ENCODE peak calls at places on chromosomes 2 and 18, in four cellular contexts. One of them, this sample, is unnamed.
A peak's percentile ranks its signal among the peaks of the same experiment; 100 is the strongest.

GRCh38 chr2:127545796-127546195 is 10.3 kb downstream of the MYO7B start:
- DNase-seq in cardiac septum: peak; percentile 19
- DNase-seq in A172: no peak
- DNase-seq in AG04450: no peak
- DNase-seq in this sample: no peak

GRCh38 chr2:8316356-8316755 is 365.5 kb upstream of the ID2 start:
- DNase-seq in cardiac septum: no peak
- DNase-seq in A172: no peak
- DNase-seq in AG04450: no peak
- DNase-seq in this sample: no peak

GRCh38 chr2:232418466-232419244 is 12.0 kb downstream of the ALPG start:
- DNase-seq in A172: no peak
- DNase-seq in cardiac septum: peak; percentile 61
- DNase-seq in AG04450: no peak
- DNase-seq in this sample: no peak

GRCh38 chr2:216634317-216635148 is 1.3 kb downstream of the IGFBP2 start:
- DNase-seq in A172: no peak
- DNase-seq in cardiac septum: no peak
- DNase-seq in AG04450: no peak
- DNase-seq in this sample: no peak

GRCh38 chr2:53188846-53189245 is 578.8 kb upstream of the CHAC2 start:
- DNase-seq in A172: no peak
- DNase-seq in AG04450: peak; percentile 18
- DNase-seq in cardiac septum: no peak
- DNase-seq in this sample: no peak

GRCh38 chr2:99524056-99524455 is 34.2 kb upstream of the REV1 start:
- DNase-seq in A172: no peak
- DNase-seq in cardiac septum: no peak
- DNase-seq in AG04450: no peak
- DNase-seq in this sample: no peak

GRCh38 chr18:45910405-45911023 is 56.6 kb downstream of the EPG5 start:
- DNase-seq in cardiac septum: no peak
- DNase-seq in AG04450: peak; percentile 13
- DNase-seq in A172: peak; percentile 18
- DNase-seq in this sample: peak; percentile 9

GRCh38 chr2:10097352-10098148 is 17.3 kb upstream of the CYS1 start:
- DNase-seq in AG04450: no peak
- DNase-seq in cardiac septum: peak; percentile 90
- DNase-seq in A172: peak; percentile 66
- DNase-seq in this sample: no peak

GRCh38 chr2:102391530-102391929 is 31.4 kb upstream of the IL18RAP start:
- DNase-seq in cardiac septum: no peak
- DNase-seq in AG04450: no peak
- DNase-seq in A172: no peak
- DNase-seq in this sample: no peak

GRCh38 chr2:190365499-190366204 is 22.3 kb downstream of the INPP1 start:
- DNase-seq in AG04450: no peak
- DNase-seq in A172: no peak
- DNase-seq in cardiac septum: no peak
- DNase-seq in this sample: no peak

GRCh38 chr2:229798446-229799147 is 84.2 kb upstream of the DNER start:
- DNase-seq in A172: no peak
- DNase-seq in AG04450: no peak
- DNase-seq in cardiac septum: no peak
- DNase-seq in this sample: no peak

GRCh38 chr2:72940786-72941185 is 23.5 kb downstream of the EMX1 start:
- DNase-seq in A172: no peak
- DNase-seq in cardiac septum: no peak
- DNase-seq in AG04450: peak; percentile 47
- DNase-seq in this sample: no peak

GRCh38 chr2:241617431-241618154 is 19.4 kb downstream of the THAP4 start:
- DNase-seq in cardiac septum: no peak
- DNase-seq in AG04450: no peak
- DNase-seq in A172: peak; percentile 32
- DNase-seq in this sample: no peak

GRCh38 chr2:111186933-111187332 is 66.2 kb downstream of the BCL2L11 start:
- DNase-seq in A172: no peak
- DNase-seq in cardiac septum: no peak
- DNase-seq in AG04450: no peak
- DNase-seq in this sample: no peak

GRCh38 chr2:171344182-171344581 is 89.6 kb downstream of the METTL8 start:
- DNase-seq in cardiac septum: no peak
- DNase-seq in AG04450: no peak
- DNase-seq in A172: no peak
- DNase-seq in this sample: no peak

GRCh38 chr2:40032650-40033319 is 253.7 kb upstream of the THUMPD2 start:
- DNase-seq in cardiac septum: no peak
- DNase-seq in AG04450: no peak
- DNase-seq in A172: peak; percentile 93
- DNase-seq in this sample: no peak

GRCh38 chr2:239194731-239195317 is 206.0 kb downstream of the HDAC4 start:
- DNase-seq in AG04450: no peak
- DNase-seq in cardiac septum: peak; percentile 51
- DNase-seq in A172: no peak
- DNase-seq in this sample: no peak

GRCh38 chr2:12027136-12027535 is 280.7 kb downstream of the LPIN1 start:
- DNase-seq in AG04450: no peak
- DNase-seq in cardiac septum: no peak
- DNase-seq in A172: no peak
- DNase-seq in this sample: no peak

GRCh38 chr2:220353897-220354296 is 726.5 kb downstream of the SLC4A3 start:
- DNase-seq in AG04450: no peak
- DNase-seq in cardiac septum: no peak
- DNase-seq in A172: no peak
- DNase-seq in this sample: no peak

GRCh38 chr2:128467321-128467901 is 148.7 kb upstream of the HS6ST1 start:
- DNase-seq in cardiac septum: peak; percentile 81
- DNase-seq in AG04450: no peak
- DNase-seq in A172: no peak
- DNase-seq in this sample: no peak

GRCh38 chr2:177747384-177747783 is 325.2 kb downstream of the PDE11A start:
- DNase-seq in AG04450: no peak
- DNase-seq in A172: no peak
- DNase-seq in cardiac septum: no peak
- DNase-seq in this sample: no peak

GRCh38 chr2:186544255-186544675 is 45.6 kb upstream of the ITGAV start:
- DNase-seq in A172: peak; percentile 97
- DNase-seq in AG04450: peak; percentile 68
- DNase-seq in cardiac septum: no peak
- DNase-seq in this sample: no peak

GRCh38 chr2:86368181-86368824 is 30.9 kb upstream of the REEP1 start:
- DNase-seq in AG04450: no peak
- DNase-seq in A172: peak; percentile 18
- DNase-seq in cardiac septum: no peak
- DNase-seq in this sample: peak; percentile 40

GRCh38 chr2:41989503-41990180 is 58.2 kb upstream of the PKDCC start:
- DNase-seq in A172: no peak
- DNase-seq in cardiac septum: no peak
- DNase-seq in AG04450: no peak
- DNase-seq in this sample: no peak

GRCh38 chr2:214830794-214831346 is 21.4 kb upstream of the BARD1 start:
- DNase-seq in AG04450: no peak
- DNase-seq in A172: peak; percentile 11
- DNase-seq in cardiac septum: no peak
- DNase-seq in this sample: no peak

GRCh38 chr18:50158866-50159653 is 35.9 kb downstream of the MYO5B start:
- DNase-seq in cardiac septum: no peak
- DNase-seq in AG04450: no peak
- DNase-seq in A172: no peak
- DNase-seq in this sample: no peak

GRCh38 chr18:76388261-76388660 is 106.8 kb downstream of the ZNF516 start:
- DNase-seq in AG04450: no peak
- DNase-seq in A172: no peak
- DNase-seq in cardiac septum: no peak
- DNase-seq in this sample: no peak

GRCh38 chr18:11258014-11258413 is 108.6 kb upstream of the PIEZO2 start:
- DNase-seq in cardiac septum: no peak
- DNase-seq in AG04450: no peak
- DNase-seq in A172: no peak
- DNase-seq in this sample: no peak

GRCh38 chr18:2146754-2147153 is 424.6 kb downstream of the METTL4 start:
- DNase-seq in A172: no peak
- DNase-seq in AG04450: no peak
- DNase-seq in cardiac septum: no peak
- DNase-seq in this sample: no peak

GRCh38 chr2:31277621-31278020 is 43.7 kb downstream of the EHD3 start:
- DNase-seq in cardiac septum: no peak
- DNase-seq in AG04450: no peak
- DNase-seq in A172: no peak
- DNase-seq in this sample: no peak

GRCh38 chr2:45265336-45265735 is 256.1 kb upstream of the SIX2 start:
- DNase-seq in cardiac septum: no peak
- DNase-seq in A172: no peak
- DNase-seq in AG04450: no peak
- DNase-seq in this sample: no peak

GRCh38 chr2:24724111-24724775 is 68.9 kb downstream of the PTRHD1 start:
- DNase-seq in cardiac septum: no peak
- DNase-seq in AG04450: no peak
- DNase-seq in A172: no peak
- DNase-seq in this sample: no peak

GRCh38 chr2:195563857-195564512 is 93.0 kb upstream of the SLC39A10 start:
- DNase-seq in cardiac septum: no peak
- DNase-seq in A172: no peak
- DNase-seq in AG04450: peak; percentile 55
- DNase-seq in this sample: no peak